ENCODE peak calls at places on chromosome 9, in ten cellular contexts. One of them, this sample, is unnamed.

GRCh38 chr9:1083325-1083913 is 33.3 kb downstream of the DMRT2 start:
- DNase-seq in hypothalamus: peak
- DNase-seq in CD8-positive, alpha-beta T cell: no peak
- DNase-seq in activated naive CD8-positive, alpha-beta T cell treated with anti-CD3 and anti-CD28 coated beads, Interleukin-2, amount 10 ng/mL, durations not matched to agents 7 days and 5 days: no peak
- DNase-seq in Daoy: peak
- DNase-seq in HS-5: peak
- DNase-seq in stimulated activated CD4-positive, alpha-beta T cell treated with anti-CD3 and anti-CD28 coated beads, Interleukin-4, amount 100 ng/mL, for 48 hours: no peak
- DNase-seq in stimulated activated CD8-positive, alpha-beta memory T cell treated with anti-CD3 and anti-CD28 coated beads, Interleukin-12 subunit alpha, Interleukin-12 subunit beta, amount 100 ng/mL, for 1 hour: no peak
- DNase-seq in GM23338: peak
- DNase-seq in AG04450: no peak
- DNase-seq in this sample: no peak

GRCh38 chr9:111661802-111662491 is 542 bp downstream of the GNG10 start:
- DNase-seq in hypothalamus: peak
- DNase-seq in CD8-positive, alpha-beta T cell: peak
- DNase-seq in activated naive CD8-positive, alpha-beta T cell treated with anti-CD3 and anti-CD28 coated beads, Interleukin-2, amount 10 ng/mL, durations not matched to agents 7 days and 5 days: peak
- DNase-seq in Daoy: peak
- DNase-seq in HS-5: peak
- DNase-seq in stimulated activated CD4-positive, alpha-beta T cell treated with anti-CD3 and anti-CD28 coated beads, Interleukin-4, amount 100 ng/mL, for 48 hours: peak
- DNase-seq in stimulated activated CD8-positive, alpha-beta memory T cell treated with anti-CD3 and anti-CD28 coated beads, Interleukin-12 subunit alpha, Interleukin-12 subunit beta, amount 100 ng/mL, for 1 hour: no peak
- DNase-seq in GM23338: peak
- DNase-seq in AG04450: no peak
- DNase-seq in this sample: no peak

GRCh38 chr9:4229252-4229651 is 70.6 kb downstream of the GLIS3 start:
- DNase-seq in hypothalamus: no peak
- DNase-seq in CD8-positive, alpha-beta T cell: no peak
- DNase-seq in activated naive CD8-positive, alpha-beta T cell treated with anti-CD3 and anti-CD28 coated beads, Interleukin-2, amount 10 ng/mL, durations not matched to agents 7 days and 5 days: no peak
- DNase-seq in Daoy: no peak
- DNase-seq in HS-5: no peak
- DNase-seq in stimulated activated CD4-positive, alpha-beta T cell treated with anti-CD3 and anti-CD28 coated beads, Interleukin-4, amount 100 ng/mL, for 48 hours: no peak
- DNase-seq in stimulated activated CD8-positive, alpha-beta memory T cell treated with anti-CD3 and anti-CD28 coated beads, Interleukin-12 subunit alpha, Interleukin-12 subunit beta, amount 100 ng/mL, for 1 hour: no peak
- DNase-seq in GM23338: no peak
- DNase-seq in AG04450: no peak
- DNase-seq in this sample: no peak

GRCh38 chr9:129889461-129889935 is 54.2 kb downstream of the USP20 start:
- DNase-seq in hypothalamus: no peak
- DNase-seq in CD8-positive, alpha-beta T cell: peak
- DNase-seq in activated naive CD8-positive, alpha-beta T cell treated with anti-CD3 and anti-CD28 coated beads, Interleukin-2, amount 10 ng/mL, durations not matched to agents 7 days and 5 days: peak
- DNase-seq in Daoy: no peak
- DNase-seq in HS-5: no peak
- DNase-seq in stimulated activated CD4-positive, alpha-beta T cell treated with anti-CD3 and anti-CD28 coated beads, Interleukin-4, amount 100 ng/mL, for 48 hours: no peak
- DNase-seq in stimulated activated CD8-positive, alpha-beta memory T cell treated with anti-CD3 and anti-CD28 coated beads, Interleukin-12 subunit alpha, Interleukin-12 subunit beta, amount 100 ng/mL, for 1 hour: no peak
- DNase-seq in GM23338: peak
- DNase-seq in AG04450: no peak
- DNase-seq in this sample: no peak

GRCh38 chr9:71966601-71967000 is 55.2 kb downstream of the C9orf85 start:
- DNase-seq in hypothalamus: no peak
- DNase-seq in CD8-positive, alpha-beta T cell: no peak
- DNase-seq in activated naive CD8-positive, alpha-beta T cell treated with anti-CD3 and anti-CD28 coated beads, Interleukin-2, amount 10 ng/mL, durations not matched to agents 7 days and 5 days: no peak
- DNase-seq in Daoy: no peak
- DNase-seq in HS-5: no peak
- DNase-seq in stimulated activated CD4-positive, alpha-beta T cell treated with anti-CD3 and anti-CD28 coated beads, Interleukin-4, amount 100 ng/mL, for 48 hours: no peak
- DNase-seq in stimulated activated CD8-positive, alpha-beta memory T cell treated with anti-CD3 and anti-CD28 coated beads, Interleukin-12 subunit alpha, Interleukin-12 subunit beta, amount 100 ng/mL, for 1 hour: no peak
- DNase-seq in GM23338: peak
- DNase-seq in AG04450: no peak
- DNase-seq in this sample: no peak

GRCh38 chr9:73577867-73578266 is 426.2 kb downstream of the ANXA1 start:
- DNase-seq in hypothalamus: peak
- DNase-seq in CD8-positive, alpha-beta T cell: no peak
- DNase-seq in activated naive CD8-positive, alpha-beta T cell treated with anti-CD3 and anti-CD28 coated beads, Interleukin-2, amount 10 ng/mL, durations not matched to agents 7 days and 5 days: no peak
- DNase-seq in Daoy: peak
- DNase-seq in HS-5: no peak
- DNase-seq in stimulated activated CD4-positive, alpha-beta T cell treated with anti-CD3 and anti-CD28 coated beads, Interleukin-4, amount 100 ng/mL, for 48 hours: no peak
- DNase-seq in stimulated activated CD8-positive, alpha-beta memory T cell treated with anti-CD3 and anti-CD28 coated beads, Interleukin-12 subunit alpha, Interleukin-12 subunit beta, amount 100 ng/mL, for 1 hour: no peak
- DNase-seq in GM23338: no peak
- DNase-seq in AG04450: no peak
- DNase-seq in this sample: no peak

GRCh38 chr9:135070964-135071735 is 16.3 kb upstream of the OLFM1 start:
- DNase-seq in hypothalamus: no peak
- DNase-seq in CD8-positive, alpha-beta T cell: no peak
- DNase-seq in activated naive CD8-positive, alpha-beta T cell treated with anti-CD3 and anti-CD28 coated beads, Interleukin-2, amount 10 ng/mL, durations not matched to agents 7 days and 5 days: peak
- DNase-seq in Daoy: no peak
- DNase-seq in HS-5: no peak
- DNase-seq in stimulated activated CD4-positive, alpha-beta T cell treated with anti-CD3 and anti-CD28 coated beads, Interleukin-4, amount 100 ng/mL, for 48 hours: no peak
- DNase-seq in stimulated activated CD8-positive, alpha-beta memory T cell treated with anti-CD3 and anti-CD28 coated beads, Interleukin-12 subunit alpha, Interleukin-12 subunit beta, amount 100 ng/mL, for 1 hour: no peak
- DNase-seq in GM23338: no peak
- DNase-seq in AG04450: no peak
- DNase-seq in this sample: no peak

GRCh38 chr9:113533335-113534225 is 70.1 kb downstream of the RGS3 start:
- DNase-seq in hypothalamus: no peak
- DNase-seq in CD8-positive, alpha-beta T cell: no peak
- DNase-seq in activated naive CD8-positive, alpha-beta T cell treated with anti-CD3 and anti-CD28 coated beads, Interleukin-2, amount 10 ng/mL, durations not matched to agents 7 days and 5 days: peak
- DNase-seq in Daoy: no peak
- DNase-seq in HS-5: no peak
- DNase-seq in stimulated activated CD4-positive, alpha-beta T cell treated with anti-CD3 and anti-CD28 coated beads, Interleukin-4, amount 100 ng/mL, for 48 hours: no peak
- DNase-seq in stimulated activated CD8-positive, alpha-beta memory T cell treated with anti-CD3 and anti-CD28 coated beads, Interleukin-12 subunit alpha, Interleukin-12 subunit beta, amount 100 ng/mL, for 1 hour: no peak
- DNase-seq in GM23338: peak
- DNase-seq in AG04450: no peak
- DNase-seq in this sample: no peak

GRCh38 chr9:34380511-34381315 is 4.0 kb upstream of the MYORG start:
- DNase-seq in hypothalamus: peak
- DNase-seq in CD8-positive, alpha-beta T cell: peak
- DNase-seq in activated naive CD8-positive, alpha-beta T cell treated with anti-CD3 and anti-CD28 coated beads, Interleukin-2, amount 10 ng/mL, durations not matched to agents 7 days and 5 days: peak
- DNase-seq in Daoy: peak
- DNase-seq in HS-5: no peak
- DNase-seq in stimulated activated CD4-positive, alpha-beta T cell treated with anti-CD3 and anti-CD28 coated beads, Interleukin-4, amount 100 ng/mL, for 48 hours: peak
- DNase-seq in stimulated activated CD8-positive, alpha-beta memory T cell treated with anti-CD3 and anti-CD28 coated beads, Interleukin-12 subunit alpha, Interleukin-12 subunit beta, amount 100 ng/mL, for 1 hour: peak
- DNase-seq in GM23338: peak
- DNase-seq in AG04450: peak
- DNase-seq in this sample: peak

GRCh38 chr9:12719431-12719830 is 26.2 kb downstream of the TYRP1 start:
- DNase-seq in hypothalamus: no peak
- DNase-seq in CD8-positive, alpha-beta T cell: no peak
- DNase-seq in activated naive CD8-positive, alpha-beta T cell treated with anti-CD3 and anti-CD28 coated beads, Interleukin-2, amount 10 ng/mL, durations not matched to agents 7 days and 5 days: no peak
- DNase-seq in Daoy: no peak
- DNase-seq in HS-5: no peak
- DNase-seq in stimulated activated CD4-positive, alpha-beta T cell treated with anti-CD3 and anti-CD28 coated beads, Interleukin-4, amount 100 ng/mL, for 48 hours: no peak
- DNase-seq in stimulated activated CD8-positive, alpha-beta memory T cell treated with anti-CD3 and anti-CD28 coated beads, Interleukin-12 subunit alpha, Interleukin-12 subunit beta, amount 100 ng/mL, for 1 hour: no peak
- DNase-seq in GM23338: peak
- DNase-seq in AG04450: no peak
- DNase-seq in this sample: no peak

GRCh38 chr9:96691326-96691725 is 36.2 kb upstream of the PRXL2C start:
- DNase-seq in hypothalamus: no peak
- DNase-seq in CD8-positive, alpha-beta T cell: no peak
- DNase-seq in activated naive CD8-positive, alpha-beta T cell treated with anti-CD3 and anti-CD28 coated beads, Interleukin-2, amount 10 ng/mL, durations not matched to agents 7 days and 5 days: no peak
- DNase-seq in Daoy: no peak
- DNase-seq in HS-5: no peak
- DNase-seq in stimulated activated CD4-positive, alpha-beta T cell treated with anti-CD3 and anti-CD28 coated beads, Interleukin-4, amount 100 ng/mL, for 48 hours: no peak
- DNase-seq in stimulated activated CD8-positive, alpha-beta memory T cell treated with anti-CD3 and anti-CD28 coated beads, Interleukin-12 subunit alpha, Interleukin-12 subunit beta, amount 100 ng/mL, for 1 hour: no peak
- DNase-seq in GM23338: no peak
- DNase-seq in AG04450: no peak
- DNase-seq in this sample: no peak

GRCh38 chr9:136597141-136597885 is 51.5 kb upstream of the NOTCH1 start:
- DNase-seq in hypothalamus: no peak
- DNase-seq in CD8-positive, alpha-beta T cell: no peak
- DNase-seq in activated naive CD8-positive, alpha-beta T cell treated with anti-CD3 and anti-CD28 coated beads, Interleukin-2, amount 10 ng/mL, durations not matched to agents 7 days and 5 days: no peak
- DNase-seq in Daoy: no peak
- DNase-seq in HS-5: no peak
- DNase-seq in stimulated activated CD4-positive, alpha-beta T cell treated with anti-CD3 and anti-CD28 coated beads, Interleukin-4, amount 100 ng/mL, for 48 hours: no peak
- DNase-seq in stimulated activated CD8-positive, alpha-beta memory T cell treated with anti-CD3 and anti-CD28 coated beads, Interleukin-12 subunit alpha, Interleukin-12 subunit beta, amount 100 ng/mL, for 1 hour: no peak
- DNase-seq in GM23338: no peak
- DNase-seq in AG04450: no peak
- DNase-seq in this sample: no peak

GRCh38 chr9:22173959-22174358 is 164.9 kb upstream of the CDKN2B start:
- DNase-seq in hypothalamus: no peak
- DNase-seq in CD8-positive, alpha-beta T cell: no peak
- DNase-seq in activated naive CD8-positive, alpha-beta T cell treated with anti-CD3 and anti-CD28 coated beads, Interleukin-2, amount 10 ng/mL, durations not matched to agents 7 days and 5 days: no peak
- DNase-seq in Daoy: no peak
- DNase-seq in HS-5: no peak
- DNase-seq in stimulated activated CD4-positive, alpha-beta T cell treated with anti-CD3 and anti-CD28 coated beads, Interleukin-4, amount 100 ng/mL, for 48 hours: no peak
- DNase-seq in stimulated activated CD8-positive, alpha-beta memory T cell treated with anti-CD3 and anti-CD28 coated beads, Interleukin-12 subunit alpha, Interleukin-12 subunit beta, amount 100 ng/mL, for 1 hour: no peak
- DNase-seq in GM23338: no peak
- DNase-seq in AG04450: no peak
- DNase-seq in this sample: no peak

GRCh38 chr9:19967567-19968459 is 179.0 kb upstream of the SLC24A2 start:
- DNase-seq in hypothalamus: no peak
- DNase-seq in CD8-positive, alpha-beta T cell: no peak
- DNase-seq in activated naive CD8-positive, alpha-beta T cell treated with anti-CD3 and anti-CD28 coated beads, Interleukin-2, amount 10 ng/mL, durations not matched to agents 7 days and 5 days: no peak
- DNase-seq in Daoy: no peak
- DNase-seq in HS-5: no peak
- DNase-seq in stimulated activated CD4-positive, alpha-beta T cell treated with anti-CD3 and anti-CD28 coated beads, Interleukin-4, amount 100 ng/mL, for 48 hours: no peak
- DNase-seq in stimulated activated CD8-positive, alpha-beta memory T cell treated with anti-CD3 and anti-CD28 coated beads, Interleukin-12 subunit alpha, Interleukin-12 subunit beta, amount 100 ng/mL, for 1 hour: no peak
- DNase-seq in GM23338: peak
- DNase-seq in AG04450: no peak
- DNase-seq in this sample: no peak

GRCh38 chr9:89617978-89618377 is 13.2 kb downstream of the GADD45G start:
- DNase-seq in hypothalamus: no peak
- DNase-seq in CD8-positive, alpha-beta T cell: no peak
- DNase-seq in activated naive CD8-positive, alpha-beta T cell treated with anti-CD3 and anti-CD28 coated beads, Interleukin-2, amount 10 ng/mL, durations not matched to agents 7 days and 5 days: no peak
- DNase-seq in Daoy: no peak
- DNase-seq in HS-5: no peak
- DNase-seq in stimulated activated CD4-positive, alpha-beta T cell treated with anti-CD3 and anti-CD28 coated beads, Interleukin-4, amount 100 ng/mL, for 48 hours: no peak
- DNase-seq in stimulated activated CD8-positive, alpha-beta memory T cell treated with anti-CD3 and anti-CD28 coated beads, Interleukin-12 subunit alpha, Interleukin-12 subunit beta, amount 100 ng/mL, for 1 hour: no peak
- DNase-seq in GM23338: no peak
- DNase-seq in AG04450: no peak
- DNase-seq in this sample: no peak

GRCh38 chr9:87816041-87816440 is 66.6 kb upstream of the SPATA31E1 start:
- DNase-seq in hypothalamus: no peak
- DNase-seq in CD8-positive, alpha-beta T cell: no peak
- DNase-seq in activated naive CD8-positive, alpha-beta T cell treated with anti-CD3 and anti-CD28 coated beads, Interleukin-2, amount 10 ng/mL, durations not matched to agents 7 days and 5 days: no peak
- DNase-seq in Daoy: no peak
- DNase-seq in HS-5: no peak
- DNase-seq in stimulated activated CD4-positive, alpha-beta T cell treated with anti-CD3 and anti-CD28 coated beads, Interleukin-4, amount 100 ng/mL, for 48 hours: no peak
- DNase-seq in stimulated activated CD8-positive, alpha-beta memory T cell treated with anti-CD3 and anti-CD28 coated beads, Interleukin-12 subunit alpha, Interleukin-12 subunit beta, amount 100 ng/mL, for 1 hour: no peak
- DNase-seq in GM23338: no peak
- DNase-seq in AG04450: no peak
- DNase-seq in this sample: no peak

GRCh38 chr9:114413909-114414308 is 26.1 kb upstream of the AKNA start:
- DNase-seq in hypothalamus: no peak
- DNase-seq in CD8-positive, alpha-beta T cell: no peak
- DNase-seq in activated naive CD8-positive, alpha-beta T cell treated with anti-CD3 and anti-CD28 coated beads, Interleukin-2, amount 10 ng/mL, durations not matched to agents 7 days and 5 days: no peak
- DNase-seq in Daoy: no peak
- DNase-seq in HS-5: no peak
- DNase-seq in stimulated activated CD4-positive, alpha-beta T cell treated with anti-CD3 and anti-CD28 coated beads, Interleukin-4, amount 100 ng/mL, for 48 hours: no peak
- DNase-seq in stimulated activated CD8-positive, alpha-beta memory T cell treated with anti-CD3 and anti-CD28 coated beads, Interleukin-12 subunit alpha, Interleukin-12 subunit beta, amount 100 ng/mL, for 1 hour: no peak
- DNase-seq in GM23338: peak
- DNase-seq in AG04450: no peak
- DNase-seq in this sample: no peak

GRCh38 chr9:106731910-106732309 is 131.1 kb upstream of the ZNF462 start:
- DNase-seq in hypothalamus: no peak
- DNase-seq in CD8-positive, alpha-beta T cell: no peak
- DNase-seq in activated naive CD8-positive, alpha-beta T cell treated with anti-CD3 and anti-CD28 coated beads, Interleukin-2, amount 10 ng/mL, durations not matched to agents 7 days and 5 days: no peak
- DNase-seq in Daoy: no peak
- DNase-seq in HS-5: no peak
- DNase-seq in stimulated activated CD4-positive, alpha-beta T cell treated with anti-CD3 and anti-CD28 coated beads, Interleukin-4, amount 100 ng/mL, for 48 hours: no peak
- DNase-seq in stimulated activated CD8-positive, alpha-beta memory T cell treated with anti-CD3 and anti-CD28 coated beads, Interleukin-12 subunit alpha, Interleukin-12 subunit beta, amount 100 ng/mL, for 1 hour: no peak
- DNase-seq in GM23338: no peak
- DNase-seq in AG04450: no peak
- DNase-seq in this sample: no peak

GRCh38 chr9:87655731-87656130 is 70.2 kb upstream of the CTSL start:
- DNase-seq in hypothalamus: no peak
- DNase-seq in CD8-positive, alpha-beta T cell: no peak
- DNase-seq in activated naive CD8-positive, alpha-beta T cell treated with anti-CD3 and anti-CD28 coated beads, Interleukin-2, amount 10 ng/mL, durations not matched to agents 7 days and 5 days: no peak
- DNase-seq in Daoy: no peak
- DNase-seq in HS-5: no peak
- DNase-seq in stimulated activated CD4-positive, alpha-beta T cell treated with anti-CD3 and anti-CD28 coated beads, Interleukin-4, amount 100 ng/mL, for 48 hours: no peak
- DNase-seq in stimulated activated CD8-positive, alpha-beta memory T cell treated with anti-CD3 and anti-CD28 coated beads, Interleukin-12 subunit alpha, Interleukin-12 subunit beta, amount 100 ng/mL, for 1 hour: no peak
- DNase-seq in GM23338: no peak
- DNase-seq in AG04450: no peak
- DNase-seq in this sample: peak

GRCh38 chr9:110427497-110428104 is 89.9 kb upstream of the TXNDC8 start:
- DNase-seq in hypothalamus: peak
- DNase-seq in CD8-positive, alpha-beta T cell: no peak
- DNase-seq in activated naive CD8-positive, alpha-beta T cell treated with anti-CD3 and anti-CD28 coated beads, Interleukin-2, amount 10 ng/mL, durations not matched to agents 7 days and 5 days: peak
- DNase-seq in Daoy: peak
- DNase-seq in HS-5: no peak
- DNase-seq in stimulated activated CD4-positive, alpha-beta T cell treated with anti-CD3 and anti-CD28 coated beads, Interleukin-4, amount 100 ng/mL, for 48 hours: peak
- DNase-seq in stimulated activated CD8-positive, alpha-beta memory T cell treated with anti-CD3 and anti-CD28 coated beads, Interleukin-12 subunit alpha, Interleukin-12 subunit beta, amount 100 ng/mL, for 1 hour: no peak
- DNase-seq in GM23338: peak
- DNase-seq in AG04450: no peak
- DNase-seq in this sample: no peak

GRCh38 chr9:124348831-124349230 is 66.4 kb downstream of the PSMB7 start:
- DNase-seq in hypothalamus: no peak
- DNase-seq in CD8-positive, alpha-beta T cell: no peak
- DNase-seq in activated naive CD8-positive, alpha-beta T cell treated with anti-CD3 and anti-CD28 coated beads, Interleukin-2, amount 10 ng/mL, durations not matched to agents 7 days and 5 days: peak
- DNase-seq in Daoy: no peak
- DNase-seq in HS-5: no peak
- DNase-seq in stimulated activated CD4-positive, alpha-beta T cell treated with anti-CD3 and anti-CD28 coated beads, Interleukin-4, amount 100 ng/mL, for 48 hours: no peak
- DNase-seq in stimulated activated CD8-positive, alpha-beta memory T cell treated with anti-CD3 and anti-CD28 coated beads, Interleukin-12 subunit alpha, Interleukin-12 subunit beta, amount 100 ng/mL, for 1 hour: no peak
- DNase-seq in GM23338: no peak
- DNase-seq in AG04450: no peak
- DNase-seq in this sample: no peak

GRCh38 chr9:35422753-35423152 is 67.2 kb upstream of the RUSC2 start:
- DNase-seq in hypothalamus: no peak
- DNase-seq in CD8-positive, alpha-beta T cell: no peak
- DNase-seq in activated naive CD8-positive, alpha-beta T cell treated with anti-CD3 and anti-CD28 coated beads, Interleukin-2, amount 10 ng/mL, durations not matched to agents 7 days and 5 days: no peak
- DNase-seq in Daoy: no peak
- DNase-seq in HS-5: no peak
- DNase-seq in stimulated activated CD4-positive, alpha-beta T cell treated with anti-CD3 and anti-CD28 coated beads, Interleukin-4, amount 100 ng/mL, for 48 hours: no peak
- DNase-seq in stimulated activated CD8-positive, alpha-beta memory T cell treated with anti-CD3 and anti-CD28 coated beads, Interleukin-12 subunit alpha, Interleukin-12 subunit beta, amount 100 ng/mL, for 1 hour: no peak
- DNase-seq in GM23338: no peak
- DNase-seq in AG04450: no peak
- DNase-seq in this sample: no peak

GRCh38 chr9:96651626-96652025 is 3.5 kb downstream of the PRXL2C start:
- DNase-seq in hypothalamus: no peak
- DNase-seq in CD8-positive, alpha-beta T cell: no peak
- DNase-seq in activated naive CD8-positive, alpha-beta T cell treated with anti-CD3 and anti-CD28 coated beads, Interleukin-2, amount 10 ng/mL, durations not matched to agents 7 days and 5 days: no peak
- DNase-seq in Daoy: no peak
- DNase-seq in HS-5: no peak
- DNase-seq in stimulated activated CD4-positive, alpha-beta T cell treated with anti-CD3 and anti-CD28 coated beads, Interleukin-4, amount 100 ng/mL, for 48 hours: no peak
- DNase-seq in stimulated activated CD8-positive, alpha-beta memory T cell treated with anti-CD3 and anti-CD28 coated beads, Interleukin-12 subunit alpha, Interleukin-12 subunit beta, amount 100 ng/mL, for 1 hour: no peak
- DNase-seq in GM23338: peak
- DNase-seq in AG04450: no peak
- DNase-seq in this sample: no peak

GRCh38 chr9:108743426-108743825 is 112.4 kb downstream of the ACTL7B start:
- DNase-seq in hypothalamus: no peak
- DNase-seq in CD8-positive, alpha-beta T cell: no peak
- DNase-seq in activated naive CD8-positive, alpha-beta T cell treated with anti-CD3 and anti-CD28 coated beads, Interleukin-2, amount 10 ng/mL, durations not matched to agents 7 days and 5 days: no peak
- DNase-seq in Daoy: no peak
- DNase-seq in HS-5: no peak
- DNase-seq in stimulated activated CD4-positive, alpha-beta T cell treated with anti-CD3 and anti-CD28 coated beads, Interleukin-4, amount 100 ng/mL, for 48 hours: no peak
- DNase-seq in stimulated activated CD8-positive, alpha-beta memory T cell treated with anti-CD3 and anti-CD28 coated beads, Interleukin-12 subunit alpha, Interleukin-12 subunit beta, amount 100 ng/mL, for 1 hour: no peak
- DNase-seq in GM23338: no peak
- DNase-seq in AG04450: no peak
- DNase-seq in this sample: peak

GRCh38 chr9:121619989-121620673 is 31.3 kb upstream of the DAB2IP start:
- DNase-seq in hypothalamus: no peak
- DNase-seq in CD8-positive, alpha-beta T cell: no peak
- DNase-seq in activated naive CD8-positive, alpha-beta T cell treated with anti-CD3 and anti-CD28 coated beads, Interleukin-2, amount 10 ng/mL, durations not matched to agents 7 days and 5 days: no peak
- DNase-seq in Daoy: no peak
- DNase-seq in HS-5: no peak
- DNase-seq in stimulated activated CD4-positive, alpha-beta T cell treated with anti-CD3 and anti-CD28 coated beads, Interleukin-4, amount 100 ng/mL, for 48 hours: no peak
- DNase-seq in stimulated activated CD8-positive, alpha-beta memory T cell treated with anti-CD3 and anti-CD28 coated beads, Interleukin-12 subunit alpha, Interleukin-12 subunit beta, amount 100 ng/mL, for 1 hour: no peak
- DNase-seq in GM23338: no peak
- DNase-seq in AG04450: no peak
- DNase-seq in this sample: no peak

GRCh38 chr9:130870491-130871381 is 25.9 kb downstream of the QRFP start:
- DNase-seq in hypothalamus: no peak
- DNase-seq in CD8-positive, alpha-beta T cell: no peak
- DNase-seq in activated naive CD8-positive, alpha-beta T cell treated with anti-CD3 and anti-CD28 coated beads, Interleukin-2, amount 10 ng/mL, durations not matched to agents 7 days and 5 days: no peak
- DNase-seq in Daoy: peak
- DNase-seq in HS-5: no peak
- DNase-seq in stimulated activated CD4-positive, alpha-beta T cell treated with anti-CD3 and anti-CD28 coated beads, Interleukin-4, amount 100 ng/mL, for 48 hours: no peak
- DNase-seq in stimulated activated CD8-positive, alpha-beta memory T cell treated with anti-CD3 and anti-CD28 coated beads, Interleukin-12 subunit alpha, Interleukin-12 subunit beta, amount 100 ng/mL, for 1 hour: no peak
- DNase-seq in GM23338: no peak
- DNase-seq in AG04450: no peak
- DNase-seq in this sample: no peak

GRCh38 chr9:92964981-92965758 is 17.8 kb downstream of the FGD3 start:
- DNase-seq in hypothalamus: no peak
- DNase-seq in CD8-positive, alpha-beta T cell: peak
- DNase-seq in activated naive CD8-positive, alpha-beta T cell treated with anti-CD3 and anti-CD28 coated beads, Interleukin-2, amount 10 ng/mL, durations not matched to agents 7 days and 5 days: peak
- DNase-seq in Daoy: no peak
- DNase-seq in HS-5: no peak
- DNase-seq in stimulated activated CD4-positive, alpha-beta T cell treated with anti-CD3 and anti-CD28 coated beads, Interleukin-4, amount 100 ng/mL, for 48 hours: no peak
- DNase-seq in stimulated activated CD8-positive, alpha-beta memory T cell treated with anti-CD3 and anti-CD28 coated beads, Interleukin-12 subunit alpha, Interleukin-12 subunit beta, amount 100 ng/mL, for 1 hour: no peak
- DNase-seq in GM23338: no peak
- DNase-seq in AG04450: no peak
- DNase-seq in this sample: no peak

GRCh38 chr9:5425006-5425628 is 12.6 kb downstream of the PLGRKT start:
- DNase-seq in hypothalamus: no peak
- DNase-seq in CD8-positive, alpha-beta T cell: no peak
- DNase-seq in activated naive CD8-positive, alpha-beta T cell treated with anti-CD3 and anti-CD28 coated beads, Interleukin-2, amount 10 ng/mL, durations not matched to agents 7 days and 5 days: no peak
- DNase-seq in Daoy: no peak
- DNase-seq in HS-5: no peak
- DNase-seq in stimulated activated CD4-positive, alpha-beta T cell treated with anti-CD3 and anti-CD28 coated beads, Interleukin-4, amount 100 ng/mL, for 48 hours: no peak
- DNase-seq in stimulated activated CD8-positive, alpha-beta memory T cell treated with anti-CD3 and anti-CD28 coated beads, Interleukin-12 subunit alpha, Interleukin-12 subunit beta, amount 100 ng/mL, for 1 hour: no peak
- DNase-seq in GM23338: peak
- DNase-seq in AG04450: no peak
- DNase-seq in this sample: no peak

This sample was measured in right atrium auricular region.